ENCODE peak calls at places on chromosomes 7 and 10, in nine cellular contexts. D is NCI-H2081, C is left cardiac atrium, Z is T follicular helper cell, A is dermis blood vessel endothelial cell, V is non-pigmented ciliary epithelial cell, Q is GM06990, F is type B pancreatic cell, P is left ventricle myocardium inferior. N is an unnamed sample.

GRCh38 chr7:131249003-131249402 is 78.7 kb upstream of the MKLN1 start:
- DNase-seq in D (no peak), C (peak), Z (no peak), A (peak), V (peak), Q (no peak), F (no peak), P (peak), N (no peak)

GRCh38 chr7:63105978-63106377 is 892.7 kb upstream of the ZNF722 start:
- DNase-seq in D (no peak), C (no peak), Z (no peak), A (no peak), V (no peak), Q (no peak), F (no peak), P (no peak), N (no peak)

GRCh38 chr10:119284679-119285096 is 77.3 kb downstream of the GRK5 start:
- DNase-seq in D (no peak), C (peak), Z (no peak), A (no peak), V (no peak), Q (no peak), F (no peak), P (peak), N (no peak)

GRCh38 chr7:71625534-71625933 is 493.6 kb downstream of the GALNT17 start:
- DNase-seq in D (no peak), C (no peak), Z (no peak), A (no peak), V (no peak), Q (no peak), F (no peak), P (no peak), N (no peak)

GRCh38 chr10:71713135-71714040 is 6.2 kb downstream of the C10orf105 start:
- DNase-seq in D (no peak), C (peak), Z (no peak), A (peak), V (no peak), Q (no peak), F (no peak), P (peak), N (peak)

GRCh38 chr7:26853788-26854393 is 10.5 kb downstream of the SKAP2 start:
- DNase-seq in D (peak), C (no peak), Z (no peak), A (peak), V (no peak), Q (no peak), F (no peak), P (no peak), N (peak)

GRCh38 chr7:6181136-6181535 is 91.3 kb downstream of the CYTH3 start:
- DNase-seq in D (no peak), C (no peak), Z (no peak), A (peak), V (no peak), Q (no peak), F (no peak), P (no peak), N (peak)

GRCh38 chr10:52030051-52030867 is 283.8 kb upstream of the DKK1 start:
- DNase-seq in D (no peak), C (no peak), Z (no peak), A (peak), V (no peak), Q (no peak), F (no peak), P (no peak), N (no peak)

GRCh38 chr10:88745633-88746032 is 14.2 kb upstream of the LIPN start:
- DNase-seq in D (no peak), C (no peak), Z (no peak), A (no peak), V (no peak), Q (no peak), F (no peak), P (no peak), N (no peak)

GRCh38 chr10:351770-352318 is 216.6 kb downstream of the ZMYND11 start:
- DNase-seq in D (no peak), C (no peak), Z (no peak), A (no peak), V (no peak), Q (no peak), F (no peak), P (no peak), N (no peak)

GRCh38 chr7:87370660-87371180 is 25.3 kb downstream of the CROT start:
- DNase-seq in D (no peak), C (no peak), Z (no peak), A (peak), V (peak), Q (no peak), F (no peak), P (no peak), N (no peak)

GRCh38 chr10:43881657-43882056 is 233.0 kb upstream of the ZNF32 start:
- DNase-seq in D (no peak), C (no peak), Z (no peak), A (no peak), V (no peak), Q (no peak), F (peak), P (no peak), N (no peak)

GRCh38 chr7:90708841-90709317 is 112.8 kb downstream of the CDK14 start:
- DNase-seq in D (peak), C (no peak), Z (no peak), A (peak), V (no peak), Q (peak), F (no peak), P (no peak), N (no peak)

GRCh38 chr7:32890553-32891045 is 961 bp downstream of the KBTBD2 start:
- DNase-seq in D (peak), C (no peak), Z (peak), A (peak), V (no peak), Q (peak), F (no peak), P (no peak), N (peak)

GRCh38 chr10:34217524-34217923 is 597.6 kb downstream of the PARD3 start:
- DNase-seq in D (no peak), C (no peak), Z (no peak), A (no peak), V (no peak), Q (no peak), F (no peak), P (no peak), N (no peak)

GRCh38 chr7:77467453-77467852 is 51.3 kb upstream of the GSAP start:
- DNase-seq in D (no peak), C (peak), Z (no peak), A (no peak), V (no peak), Q (no peak), F (no peak), P (peak), N (no peak)

GRCh38 chr10:59793924-59794323 is 40.7 kb upstream of the MRLN start:
- DNase-seq in D (no peak), C (no peak), Z (no peak), A (peak), V (no peak), Q (no peak), F (no peak), P (no peak), N (no peak)

GRCh38 chr10:19169684-19170083 is 121.1 kb downstream of the MALRD1 start:
- DNase-seq in D (no peak), C (no peak), Z (no peak), A (no peak), V (no peak), Q (no peak), F (no peak), P (no peak), N (no peak)

GRCh38 chr10:119270893-119271361 is 63.6 kb downstream of the GRK5 start:
- DNase-seq in D (no peak), C (peak), Z (no peak), A (no peak), V (no peak), Q (peak), F (no peak), P (peak), N (peak)

GRCh38 chr10:13816195-13816926 is 229.6 kb downstream of the PRPF18 start:
- DNase-seq in D (peak), C (peak), Z (no peak), A (peak), V (no peak), Q (no peak), F (no peak), P (peak), N (no peak)

GRCh38 chr10:128086003-128086863 is 40.0 kb downstream of the MKI67 start:
- DNase-seq in D (no peak), C (no peak), Z (no peak), A (no peak), V (no peak), Q (no peak), F (peak), P (no peak), N (no peak)

GRCh38 chr7:127512587-127512986 is 72.8 kb downstream of the GCC1 start:
- DNase-seq in D (no peak), C (no peak), Z (no peak), A (no peak), V (no peak), Q (no peak), F (no peak), P (no peak), N (no peak)

GRCh38 chr10:121698902-121699301 is 100.7 kb upstream of the FGFR2 start:
- DNase-seq in D (no peak), C (no peak), Z (no peak), A (no peak), V (no peak), Q (no peak), F (no peak), P (no peak), N (no peak)

GRCh38 chr7:84950836-84951235 is 236.0 kb downstream of the SEMA3D start:
- DNase-seq in D (no peak), C (no peak), Z (no peak), A (peak), V (no peak), Q (no peak), F (no peak), P (no peak), N (no peak)

GRCh38 chr10:65805993-65806392 is 1119.8 kb upstream of the LRRTM3 start:
- DNase-seq in D (no peak), C (no peak), Z (no peak), A (no peak), V (no peak), Q (no peak), F (no peak), P (no peak), N (no peak)

GRCh38 chr7:21108182-21108581 is 319.7 kb upstream of the SP4 start:
- DNase-seq in D (peak), C (no peak), Z (no peak), A (no peak), V (no peak), Q (no peak), F (no peak), P (no peak), N (no peak)

GRCh38 chr10:13987472-13987871 is 343.3 kb downstream of the FRMD4A start:
- DNase-seq in D (no peak), C (no peak), Z (no peak), A (peak), V (no peak), Q (peak), F (no peak), P (no peak), N (no peak)

GRCh38 chr7:138663741-138664710 is 37.1 kb downstream of the SVOPL start:
- DNase-seq in D (no peak), C (no peak), Z (no peak), A (peak), V (no peak), Q (no peak), F (no peak), P (no peak), N (no peak)

GRCh38 chr10:13560597-13560996 is 26.2 kb upstream of the PRPF18 start:
- DNase-seq in D (no peak), C (no peak), Z (no peak), A (no peak), V (peak), Q (no peak), F (no peak), P (no peak), N (no peak)

GRCh38 chr10:122468923-122469781 is 7.8 kb downstream of the HTRA1 start:
- DNase-seq in D (no peak), C (no peak), Z (no peak), A (peak), V (peak), Q (no peak), F (no peak), P (no peak), N (no peak)

GRCh38 chr10:5385224-5385623 is 19.4 kb downstream of the TUBAL3 start:
- DNase-seq in D (no peak), C (no peak), Z (no peak), A (no peak), V (no peak), Q (no peak), F (no peak), P (no peak), N (no peak)

GRCh38 chr7:21365866-21366624 is 61.8 kb upstream of the SP4 start:
- DNase-seq in D (peak), C (no peak), Z (no peak), A (peak), V (peak), Q (no peak), F (no peak), P (no peak), N (no peak)